ENCODE peak calls at places on chromosomes 1 and 21, in five cellular contexts. R is ovary; M is CD8-positive, alpha-beta memory T cell; J is tibial artery; F is IMR-90. N is an unnamed sample.

GRCh38 chr21:26451014-26451740 is 121.9 kb downstream of the CYYR1 start:
- DNase-seq in R (no peak), M (no peak), J (no peak), F (no peak), N (no peak)

GRCh38 chr1:30571380-30571779 is 152.0 kb downstream of the MATN1 start:
- DNase-seq in R (no peak), M (no peak), J (no peak), F (no peak), N (no peak)

GRCh38 chr1:233299450-233299849 is 3.9 kb upstream of the PCNX2 start:
- DNase-seq in R (no peak), M (no peak), J (no peak), F (no peak), N (no peak)

GRCh38 chr21:46379691-46380090 is 55.7 kb downstream of the PCNT start:
- DNase-seq in R (no peak), M (no peak), J (no peak), F (no peak), N (no peak)

GRCh38 chr1:47380699-47381098 is 35.4 kb upstream of the FOXE3 start:
- DNase-seq in R (no peak), M (no peak), J (no peak), F (no peak), N (no peak)

GRCh38 chr21:28752131-28752530 is 240.5 kb downstream of the LTN1 start:
- DNase-seq in R (no peak), M (no peak), J (no peak), F (no peak), N (no peak)

GRCh38 chr1:58619286-58620054 is 42.4 kb upstream of the TACSTD2 start:
- DNase-seq in R (no peak), M (no peak), J (no peak), F (no peak), N (no peak)

GRCh38 chr21:14541840-14542495 is 4.1 kb downstream of the SAMSN1 start:
- DNase-seq in R (no peak), M (no peak), J (no peak), F (no peak), N (no peak)

GRCh38 chr1:64107041-64107440 is 96.4 kb upstream of the UBE2U start:
- DNase-seq in R (no peak), M (no peak), J (no peak), F (no peak), N (no peak)

GRCh38 chr1:97918961-97919360 is 1.9 kb downstream of the DPYD start:
- DNase-seq in R (no peak), M (no peak), J (no peak), F (no peak), N (no peak)

GRCh38 chr1:201351617-201352016 is 25.9 kb downstream of the TNNT2 start:
- DNase-seq in R (no peak), M (no peak), J (no peak), F (no peak), N (no peak)

GRCh38 chr1:59414406-59415133 is 117.7 kb downstream of the FGGY start:
- DNase-seq in R (peak; percentile 39), M (no peak), J (no peak), F (peak; percentile 35), N (no peak)

GRCh38 chr21:45001134-45002095 is 61.6 kb downstream of the SLX9 start:
- DNase-seq in R (peak; percentile 16), M (peak; percentile 38), J (peak; percentile 96), F (peak; percentile 65), N (no peak)

GRCh38 chr1:159862031-159862430 is 426 bp downstream of the VSIG8 start:
- DNase-seq in R (no peak), M (no peak), J (no peak), F (no peak), N (no peak)

GRCh38 chr1:162706003-162706402 is 73.7 kb downstream of the DDR2 start:
- DNase-seq in R (no peak), M (no peak), J (no peak), F (no peak), N (no peak)

GRCh38 chr1:111062081-111062480 is 77.8 kb downstream of the DRAM2 start:
- DNase-seq in R (no peak), M (no peak), J (no peak), F (no peak), N (no peak)

GRCh38 chr1:214573386-214574358 is 22.3 kb upstream of the PTPN14 start:
- DNase-seq in R (no peak), M (no peak), J (no peak), F (no peak), N (no peak)

GRCh38 chr21:40404319-40404906 is 442.5 kb downstream of the DSCAM start:
- DNase-seq in R (no peak), M (no peak), J (no peak), F (no peak), N (no peak)

GRCh38 chr21:44911384-44912157 is 9.1 kb downstream of the ITGB2 start:
- DNase-seq in R (no peak), M (peak; percentile 77), J (peak; percentile 94), F (no peak), N (no peak)

GRCh38 chr1:25580933-25581332 is 35.7 kb upstream of the MAN1C1 start:
- DNase-seq in R (no peak), M (no peak), J (no peak), F (no peak), N (no peak)

GRCh38 chr1:203367051-203367450 is 16.1 kb upstream of the FMOD start:
- DNase-seq in R (no peak), M (no peak), J (no peak), F (no peak), N (no peak)

GRCh38 chr1:191963781-191964455 is 194.3 kb upstream of the RGS18 start:
- DNase-seq in R (no peak), M (no peak), J (no peak), F (peak; percentile 15), N (no peak)